ENCODE peak calls at places on chromosomes 13 and 19, in five cellular contexts. H is GM12878, Q is SK-N-SH, V is K562, U is HepG2. G is an unnamed sample.

GRCh38 chr13:33381906-33382305 is 96.4 kb upstream of the STARD13 start:
- DNase-seq in H (no peak), Q (no peak), V (no peak), U (no peak), G (no peak)

GRCh38 chr19:17394891-17395415 is 957 bp upstream of the CCDC194 start:
- DNase-seq in H (no peak), Q (peak), V (peak), U (no peak), G (peak)

GRCh38 chr19:13172335-13173128 is 22.3 kb downstream of the IER2 start:
- DNase-seq in H (no peak), Q (peak), V (peak), U (no peak), G (no peak)

GRCh38 chr13:37656247-37656940 is 57.8 kb upstream of the POSTN start:
- DNase-seq in H (no peak), Q (no peak), V (no peak), U (no peak), G (no peak)

GRCh38 chr19:38511074-38511708 is 77.7 kb downstream of the RYR1 start:
- DNase-seq in H (no peak), Q (no peak), V (no peak), U (no peak), G (no peak)

GRCh38 chr19:55014714-55015113 is 23.4 kb downstream of the GP6 start:
- DNase-seq in H (no peak), Q (peak), V (peak), U (no peak), G (no peak)

GRCh38 chr19:3324405-3324856 is 42.0 kb upstream of the NFIC start:
- DNase-seq in H (no peak), Q (peak), V (peak), U (peak), G (peak)

GRCh38 chr13:97435794-97436193 is 1.8 kb downstream of the RAP2A start:
- DNase-seq in H (no peak), Q (no peak), V (no peak), U (no peak), G (no peak)

GRCh38 chr19:4575267-4575793 is 15.8 kb upstream of the SEMA6B start:
- DNase-seq in H (no peak), Q (peak), V (peak), U (peak), G (no peak)

GRCh38 chr19:45101796-45102195 is 8.8 kb downstream of the PPP1R37 start:
- DNase-seq in H (no peak), Q (no peak), V (no peak), U (no peak), G (no peak)

GRCh38 chr19:16542894-16543498 is 759 bp upstream of the CHERP start:
- DNase-seq in H (no peak), Q (no peak), V (peak), U (no peak), G (no peak)

GRCh38 chr13:99484405-99484981 is 16.8 kb upstream of the TM9SF2 start:
- DNase-seq in H (no peak), Q (no peak), V (no peak), U (no peak), G (no peak)

GRCh38 chr13:50592412-50593145 is 250.9 kb downstream of the DLEU7 start:
- DNase-seq in H (no peak), Q (no peak), V (no peak), U (no peak), G (no peak)

GRCh38 chr19:51161266-51161665 is 19.2 kb downstream of the SIGLEC7 start:
- DNase-seq in H (no peak), Q (no peak), V (no peak), U (no peak), G (no peak)

GRCh38 chr19:44718441-44719261 is 19.7 kb downstream of the CEACAM16 start:
- DNase-seq in H (no peak), Q (no peak), V (no peak), U (peak), G (no peak)

GRCh38 chr13:84651288-84651687 is 769.0 kb upstream of the SLITRK1 start:
- DNase-seq in H (no peak), Q (no peak), V (no peak), U (peak), G (no peak)

GRCh38 chr13:111051656-111052232 is 63.4 kb upstream of the ARHGEF7 start:
- DNase-seq in H (no peak), Q (no peak), V (no peak), U (no peak), G (no peak)

GRCh38 chr13:36438594-36439483 is 6.5 kb downstream of the CCNA1 start:
- DNase-seq in H (no peak), Q (no peak), V (no peak), U (no peak), G (no peak)

GRCh38 chr19:16325671-16326400 is 1.2 kb downstream of the KLF2 start:
- DNase-seq in H (no peak), Q (peak), V (no peak), U (no peak), G (no peak)

GRCh38 chr13:110713981-110714797 is 689 bp downstream of the ING1 start:
- DNase-seq in H (no peak), Q (peak), V (no peak), U (peak), G (no peak)

GRCh38 chr13:110715395-110716234 is 2.1 kb downstream of the ING1 start:
- DNase-seq in H (peak), Q (peak), V (peak), U (peak), G (peak)

GRCh38 chr13:60312851-60313505 is 84.0 kb upstream of the TDRD3 start:
- DNase-seq in H (no peak), Q (no peak), V (no peak), U (no peak), G (no peak)

GRCh38 chr13:43293008-43293407 is 269.6 kb downstream of the DNAJC15 start:
- DNase-seq in H (no peak), Q (no peak), V (no peak), U (no peak), G (no peak)

GRCh38 chr19:1213391-1214286 is 8.1 kb downstream of the STK11 start:
- DNase-seq in H (peak), Q (peak), V (no peak), U (no peak), G (no peak)

GRCh38 chr13:102697929-102698648 is 3.2 kb upstream of the METTL21C start:
- DNase-seq in H (no peak), Q (no peak), V (no peak), U (no peak), G (no peak)

GRCh38 chr13:110319774-110320509 is 12.9 kb downstream of the COL4A2 start:
- DNase-seq in H (no peak), Q (no peak), V (no peak), U (no peak), G (peak)

GRCh38 chr13:111854403-111854802 is 212.5 kb upstream of the SOX1 start:
- DNase-seq in H (no peak), Q (no peak), V (no peak), U (no peak), G (no peak)

GRCh38 chr13:83881917-83882625 is at the start of gene SLITRK1:
- DNase-seq in H (peak), Q (peak), V (no peak), U (no peak), G (no peak)

GRCh38 chr19:20661150-20661819 is at the start of gene ZNF626:
- DNase-seq in H (no peak), Q (peak), V (peak), U (peak), G (no peak)

GRCh38 chr13:47484564-47484963 is 516.5 kb downstream of the SUCLA2 start:
- DNase-seq in H (no peak), Q (no peak), V (no peak), U (peak), G (no peak)

GRCh38 chr19:53432088-53432661 is 391 bp downstream of the ZNF761 start:
- DNase-seq in H (no peak), Q (peak), V (peak), U (no peak), G (no peak)

GRCh38 chr19:48866692-48867091 is 1.7 kb downstream of the PLEKHA4 start:
- DNase-seq in H (no peak), Q (no peak), V (no peak), U (no peak), G (no peak)

GRCh38 chr13:71242191-71242590 is 624.8 kb downstream of the DACH1 start:
- DNase-seq in H (no peak), Q (no peak), V (no peak), U (no peak), G (no peak)

GRCh38 chr19:42135836-42136235 is 3.6 kb upstream of the POU2F2 start:
- DNase-seq in H (no peak), Q (no peak), V (no peak), U (no peak), G (no peak)

GRCh38 chr13:77832339-77833100 is 86.1 kb downstream of the EDNRB start:
- DNase-seq in H (no peak), Q (no peak), V (no peak), U (no peak), G (no peak)

GRCh38 chr13:85864963-85865530 is 65.8 kb upstream of the SLITRK6 start:
- DNase-seq in H (no peak), Q (peak), V (no peak), U (peak), G (peak)

GRCh38 chr19:34712606-34713261 is 21.3 kb upstream of the ZNF181 start:
- DNase-seq in H (peak), Q (peak), V (peak), U (peak), G (peak)

GRCh38 chr19:32919365-32919764 is 49.8 kb upstream of the SLC7A9 start:
- DNase-seq in H (no peak), Q (no peak), V (no peak), U (no peak), G (no peak)

GRCh38 chr19:32917612-32917996 is 48.0 kb upstream of the SLC7A9 start:
- DNase-seq in H (no peak), Q (no peak), V (no peak), U (no peak), G (no peak)

GRCh38 chr19:32921624-32922023 is 50.1 kb downstream of the CEP89 start:
- DNase-seq in H (no peak), Q (no peak), V (no peak), U (no peak), G (no peak)

GRCh38 chr19:32914879-32915278 is 45.3 kb upstream of the SLC7A9 start:
- DNase-seq in H (no peak), Q (no peak), V (no peak), U (no peak), G (no peak)

GRCh38 chr19:32916969-32917611 is 47.5 kb upstream of the SLC7A9 start:
- DNase-seq in H (no peak), Q (no peak), V (no peak), U (no peak), G (no peak)
- TF ChIP-seq ZBTB33 in H (no peak), Q (no peak), V (no peak), U (no peak), G (no peak)

GRCh38 chr13:64480648-64481047 is 2749.5 kb downstream of the PCDH9 start:
- DNase-seq in H (no peak), Q (no peak), V (no peak), U (no peak), G (no peak)
- TF ChIP-seq REST in H (no peak), Q (no peak), V (no peak), U (no peak), G (no peak)

DNA sequence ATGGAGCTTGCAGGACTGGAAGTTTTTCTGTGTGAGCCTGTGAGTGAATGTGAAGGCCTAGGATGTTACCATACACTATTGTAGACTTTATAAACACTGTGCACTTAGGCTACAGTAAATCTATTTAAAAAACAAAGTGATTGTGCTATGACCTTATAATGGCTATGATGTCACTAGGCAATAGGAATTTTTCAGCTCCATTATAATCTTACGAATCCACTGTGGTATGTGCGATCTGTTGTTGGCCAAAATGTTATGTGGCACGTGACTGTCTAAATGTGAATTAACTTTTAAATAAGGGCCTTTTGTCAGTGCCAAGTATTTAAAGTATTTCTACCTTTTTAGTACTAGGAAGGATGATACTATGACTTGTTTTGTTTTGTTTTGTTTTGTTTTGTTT is 54.9 kb downstream of the DPY19L3 start:
- DNase-seq in H (no peak), Q (no peak), V (no peak), U (no peak), G (no peak)
- TF ChIP-seq ZBTB33 in H (no peak), Q (no peak), V (no peak), U (no peak), G (no peak)

DNA sequence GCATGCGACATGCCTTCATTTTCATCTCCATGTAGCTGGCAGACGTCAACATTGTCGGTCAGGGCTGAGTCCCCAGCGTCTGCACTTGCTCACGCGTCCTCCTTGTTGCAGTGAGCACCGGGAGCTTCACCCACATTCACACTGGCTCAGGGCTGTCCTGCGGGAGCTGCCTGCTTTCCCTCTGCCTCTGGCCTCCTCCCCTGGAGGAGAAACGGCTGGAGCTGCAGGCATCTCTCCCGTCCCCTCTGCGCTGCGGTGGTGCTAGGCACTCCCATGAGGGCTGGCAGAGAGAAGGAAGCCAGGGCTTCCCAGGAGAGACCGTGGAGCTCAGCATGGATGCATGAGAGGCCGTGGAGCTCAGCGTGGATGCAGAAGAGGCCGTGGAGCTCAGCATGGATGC is 18.4 kb upstream of the TMEM255B start:
- DNase-seq in H (no peak), Q (no peak), V (no peak), U (no peak), G (no peak)
- TF ChIP-seq REST in H (no peak), Q (no peak), V (no peak), U (no peak), G (no peak)

G was measured in HCT116.